ENCODE peak calls at places on chromosome 1, in six cellular contexts. K, X, S, U, Y and D are unnamed samples.

GRCh38 chr1:193754732-193755427 is 568.5 kb upstream of the B3GALT2 start:
- DNase-seq in Y (peak), X (peak), U (no peak), K (no peak), S (no peak), D (no peak)

GRCh38 chr1:186082235-186082937 is 292.7 kb downstream of the TPR start:
- DNase-seq in U (peak), X (peak), S (peak), K (peak), Y (peak), D (no peak)

GRCh38 chr1:159911668-159912067 is 11.7 kb upstream of the CFAP45 start:
- DNase-seq in Y (no peak), S (no peak), K (no peak), X (no peak), U (no peak), D (no peak)

GRCh38 chr1:36920801-36921405 is 113.4 kb downstream of the GRIK3 start:
- DNase-seq in X (no peak), U (no peak), Y (no peak), S (no peak), K (no peak), D (no peak)

GRCh38 chr1:246608616-246609376 is 42.5 kb downstream of the CNST start:
- DNase-seq in K (peak), S (peak), X (peak), Y (peak), U (peak), D (no peak)

GRCh38 chr1:8889925-8890785 is 11.7 kb upstream of the ENO1 start:
- DNase-seq in Y (peak), S (peak), K (peak), X (peak), U (peak), D (no peak)

GRCh38 chr1:32199717-32200072 is 700 bp upstream of the CCDC28B start:
- DNase-seq in U (no peak), Y (no peak), X (no peak), S (no peak), K (peak), D (no peak)

GRCh38 chr1:36805979-36806640 is 228.2 kb downstream of the GRIK3 start:
- DNase-seq in Y (no peak), K (peak), X (no peak), S (no peak), U (no peak), D (peak)

GRCh38 chr1:91774520-91775203 is 111.3 kb downstream of the TGFBR3 start:
- DNase-seq in U (peak), Y (no peak), S (no peak), K (no peak), X (peak), D (no peak)

DNA sequence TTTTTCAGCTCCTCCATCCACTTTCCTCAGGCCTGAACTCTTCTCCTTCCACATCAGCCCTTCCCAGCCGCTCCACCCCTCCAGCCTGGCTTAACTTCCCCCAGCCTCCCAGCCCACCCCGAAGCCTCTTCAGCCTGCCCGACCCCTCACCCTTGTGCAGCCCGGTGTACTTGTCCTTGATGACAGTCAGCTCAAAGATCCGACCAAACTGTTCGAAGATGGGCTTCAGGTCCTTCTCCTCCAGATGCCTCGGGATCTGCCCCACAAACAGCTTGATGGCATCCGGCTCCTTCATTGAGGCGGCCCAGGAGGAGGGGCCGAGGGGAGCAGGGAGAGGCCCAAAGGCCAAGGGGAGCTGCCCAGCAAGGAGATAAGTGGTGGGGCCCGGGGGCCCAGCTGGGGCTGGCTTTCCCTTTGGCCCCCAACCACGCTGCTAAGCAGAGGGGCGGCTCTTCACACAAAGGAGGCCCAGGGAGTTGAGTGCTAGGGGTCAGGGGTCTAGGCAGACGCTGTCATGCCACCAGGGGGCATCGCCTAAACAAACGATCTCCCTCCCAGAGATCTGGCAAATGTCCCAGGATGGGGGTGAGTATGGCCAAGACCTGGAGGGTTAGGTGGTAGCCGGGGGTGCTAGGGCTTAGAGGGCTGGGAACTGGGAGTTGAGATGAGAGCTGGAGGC is 738 bp downstream of the CELF3 start:
- DNase-seq in K (no peak), S (no peak), U (no peak), Y (no peak), X (no peak), D (no peak)
- TF ChIP-seq CTCF in K (no peak), S (no peak), U (no peak), Y (no peak), X (no peak), D (peak)

GRCh38 chr1:30698401-30698981 is 24.9 kb downstream of the MATN1 start:
- DNase-seq in Y (no peak), U (peak), K (peak), S (no peak), X (no peak), D (no peak)

GRCh38 chr1:30697571-30697970 is 25.8 kb downstream of the MATN1 start:
- DNase-seq in Y (no peak), X (no peak), U (no peak), S (no peak), K (peak), D (no peak)

GRCh38 chr1:30696831-30697230 is 26.6 kb downstream of the MATN1 start:
- DNase-seq in K (peak), X (no peak), S (no peak), U (no peak), Y (no peak), D (no peak)

GRCh38 chr1:30699762-30700161 is 23.6 kb downstream of the MATN1 start:
- DNase-seq in Y (no peak), U (no peak), S (no peak), K (no peak), X (no peak), D (no peak)

GRCh38 chr1:30697977-30698376 is 25.4 kb downstream of the MATN1 start:
- DNase-seq in U (peak), S (no peak), Y (no peak), X (peak), K (peak), D (no peak)
- TF ChIP-seq CTCF in U (no peak), S (no peak), Y (peak), X (no peak), K (no peak), D (no peak)

GRCh38 chr1:27615346-27616004 is 11.5 kb upstream of the AHDC1 start:
- DNase-seq in X (no peak), S (no peak), K (no peak), Y (no peak), U (no peak), D (no peak)

GRCh38 chr1:27618341-27619067 is 14.6 kb upstream of the AHDC1 start:
- DNase-seq in X (no peak), U (no peak), Y (no peak), K (no peak), S (no peak), D (no peak)

GRCh38 chr1:27617420-27617819 is 13.5 kb upstream of the AHDC1 start:
- DNase-seq in S (no peak), Y (no peak), K (no peak), U (no peak), X (no peak), D (no peak)

GRCh38 chr1:27614625-27615344 is 10.8 kb upstream of the AHDC1 start:
- DNase-seq in X (no peak), U (no peak), S (no peak), Y (no peak), K (no peak), D (no peak)

DNA sequence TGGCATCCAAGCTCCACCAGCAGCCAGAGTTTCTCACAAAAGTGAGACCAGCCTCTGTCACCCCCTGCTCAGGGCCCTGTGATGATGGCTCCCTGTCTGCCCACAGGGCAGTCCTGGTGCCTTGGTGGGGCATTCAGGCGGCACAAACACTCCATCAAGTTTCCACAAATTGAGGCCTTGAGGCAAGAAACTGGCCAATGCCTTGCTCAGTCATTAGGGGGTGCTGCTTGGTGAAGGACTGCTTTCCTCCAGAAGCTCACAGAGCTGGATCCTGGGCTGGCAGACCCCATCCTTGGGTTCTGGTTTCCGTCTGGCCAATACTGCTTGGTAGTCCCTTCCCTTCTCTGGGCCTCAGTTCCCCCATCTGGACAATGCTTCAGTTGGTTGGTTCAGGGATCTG is 12.5 kb upstream of the AHDC1 start:
- DNase-seq in K (no peak), U (no peak), S (no peak), X (no peak), Y (no peak), D (no peak)
- TF ChIP-seq CTCF in K (no peak), U (peak), S (no peak), X (peak), Y (no peak), D (peak)

GRCh38 chr1:234578087-234578486 is 31.9 kb downstream of the IRF2BP2 start:
- DNase-seq in U (no peak), Y (no peak), X (no peak), K (no peak), S (no peak), D (no peak)

GRCh38 chr1:234581063-234581714 is 28.8 kb downstream of the IRF2BP2 start:
- DNase-seq in Y (no peak), K (no peak), S (no peak), U (no peak), X (no peak), D (no peak)

GRCh38 chr1:234582186-234582585 is 27.8 kb downstream of the IRF2BP2 start:
- DNase-seq in X (no peak), S (no peak), Y (no peak), K (no peak), U (no peak), D (no peak)

GRCh38 chr1:234578735-234579134 is 31.2 kb downstream of the IRF2BP2 start:
- DNase-seq in K (no peak), Y (no peak), U (no peak), S (no peak), X (no peak), D (no peak)

DNA sequence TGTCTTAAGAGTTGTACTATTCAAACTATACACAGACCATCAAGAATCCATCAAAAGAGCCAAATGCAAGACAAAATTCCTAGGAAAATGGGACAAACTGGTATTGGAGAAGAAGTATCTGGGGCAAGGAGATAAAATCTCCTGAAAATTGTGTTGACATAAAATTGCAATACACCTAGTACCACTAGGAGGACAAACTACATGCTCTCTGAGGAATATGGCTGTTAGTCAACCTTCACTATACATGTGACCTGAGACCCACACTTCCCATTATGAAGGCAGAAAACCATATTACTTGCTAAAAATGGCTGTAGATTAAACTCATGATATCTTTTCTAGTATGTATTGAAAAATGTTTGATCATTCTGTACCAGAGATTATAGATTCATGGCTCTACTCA is 30.0 kb downstream of the IRF2BP2 start:
- DNase-seq in U (no peak), Y (no peak), K (no peak), X (peak), S (no peak), D (no peak)
- TF ChIP-seq CTCF in U (peak), Y (peak), K (no peak), X (peak), S (peak), D (peak)